ENCODE peak calls at places on chromosome 3, in six cellular contexts. D is psoas muscle; I is HFFc6; Z is left kidney; C is activated naive CD4-positive, alpha-beta T cell treated with Interleukin-2 at 50 U/mL for 16 hours; U is effector CD4-positive, alpha-beta T cell. P is an unnamed sample.

GRCh38 chr3:99658274-99658673 is 19.9 kb downstream of the COL8A1 start:
- DNase-seq in D (no peak), I (no peak), Z (no peak), C (no peak), U (no peak), P (no peak)

GRCh38 chr3:45123030-45123429 is 23.1 kb downstream of the CDCP1 start:
- DNase-seq in D (no peak), I (peak; percentile 91), Z (no peak), C (no peak), U (no peak), P (no peak)

GRCh38 chr3:103924544-103924943 is 1442.2 kb upstream of the ALCAM start:
- DNase-seq in D (no peak), I (no peak), Z (no peak), C (no peak), U (no peak), P (no peak)

GRCh38 chr3:61354604-61355003 is 103.4 kb upstream of the FHIT start:
- DNase-seq in D (no peak), I (no peak), Z (no peak), C (no peak), U (no peak), P (no peak)

GRCh38 chr3:10957976-10958749 is 34.4 kb upstream of the SLC6A1 start:
- DNase-seq in D (peak; percentile 77), I (no peak), Z (no peak), C (no peak), U (no peak), P (peak; percentile 90)

GRCh38 chr3:124246949-124247348 is 255.0 kb upstream of the ROPN1 start:
- DNase-seq in D (no peak), I (no peak), Z (peak; percentile 33), C (no peak), U (no peak), P (no peak)

GRCh38 chr3:137768021-137768360 is 3.9 kb downstream of the SOX14 start:
- DNase-seq in D (no peak), I (no peak), Z (peak; percentile 8), C (no peak), U (no peak), P (no peak)

GRCh38 chr3:140216249-140216648 is 281.3 kb downstream of the CLSTN2 start:
- DNase-seq in D (no peak), I (no peak), Z (no peak), C (no peak), U (no peak), P (no peak)

GRCh38 chr3:15927969-15928368 is 130.2 kb upstream of the ANKRD28 start:
- DNase-seq in D (no peak), I (no peak), Z (no peak), C (no peak), U (no peak), P (no peak)

GRCh38 chr3:195908439-195909293 is at the start of gene TNK2:
- DNase-seq in D (peak; percentile 36), I (no peak), Z (peak; percentile 64), C (peak; percentile 46), U (peak; percentile 38), P (peak; percentile 64)

GRCh38 chr3:56800373-56801150 is 1.2 kb downstream of the ARHGEF3 start:
- DNase-seq in D (no peak), I (no peak), Z (peak; percentile 56), C (peak; percentile 79), U (peak; percentile 65), P (peak; percentile 48)

GRCh38 chr3:137768361-137769320 is 4.5 kb downstream of the SOX14 start:
- DNase-seq in D (no peak), I (no peak), Z (peak; percentile 62), C (no peak), U (no peak), P (no peak)